ENCODE peak calls at places on chromosomes 13 and 19, in ten cellular contexts. W, Y, D, A, E, Q, P, T, B and O are unnamed samples.

GRCh38 chr19:57934820-57935665 is at the start of gene ZNF418:
- DNase-seq in W (peak), Y (peak), D (peak), A (peak), E (no peak), Q (peak), P (peak), T (no peak), B (peak), O (no peak)

GRCh38 chr19:3140667-3141038 is 4.8 kb downstream of the GNA15 start:
- DNase-seq in W (no peak), Y (no peak), D (no peak), A (no peak), E (no peak), Q (no peak), P (no peak), T (no peak), B (no peak), O (no peak)

GRCh38 chr13:38325426-38325825 is 24.2 kb upstream of the UFM1 start:
- DNase-seq in W (no peak), Y (no peak), D (no peak), A (no peak), E (no peak), Q (no peak), P (no peak), T (no peak), B (no peak), O (no peak)

GRCh38 chr13:105804561-105805190 is 730.8 kb downstream of the EFNB2 start:
- DNase-seq in W (no peak), Y (no peak), D (no peak), A (no peak), E (no peak), Q (no peak), P (no peak), T (no peak), B (no peak), O (no peak)

GRCh38 chr13:110634558-110634957 is 19.2 kb downstream of the NAXD start:
- DNase-seq in W (no peak), Y (no peak), D (no peak), A (no peak), E (no peak), Q (no peak), P (peak), T (no peak), B (no peak), O (no peak)

GRCh38 chr13:66574606-66575005 is 655.5 kb downstream of the PCDH9 start:
- DNase-seq in W (no peak), Y (no peak), D (no peak), A (no peak), E (no peak), Q (no peak), P (no peak), T (no peak), B (no peak), O (no peak)

GRCh38 chr13:58300224-58300623 is 668.7 kb downstream of the PCDH17 start:
- DNase-seq in W (no peak), Y (no peak), D (no peak), A (no peak), E (no peak), Q (no peak), P (no peak), T (no peak), B (no peak), O (no peak)

GRCh38 chr13:39105110-39105509 is 66.9 kb downstream of the NHLRC3 start:
- DNase-seq in W (no peak), Y (no peak), D (no peak), A (no peak), E (no peak), Q (no peak), P (no peak), T (no peak), B (no peak), O (peak)

GRCh38 chr19:28103916-28104315 is 1109.0 kb downstream of the UQCRFS1 start:
- DNase-seq in W (peak), Y (no peak), D (peak), A (no peak), E (no peak), Q (no peak), P (no peak), T (no peak), B (no peak), O (no peak)

GRCh38 chr13:99057310-99057975 is 79.6 kb upstream of the DOCK9 start:
- DNase-seq in W (no peak), Y (no peak), D (no peak), A (no peak), E (no peak), Q (no peak), P (no peak), T (no peak), B (no peak), O (no peak)

GRCh38 chr19:3403489-3404323 is 37.3 kb downstream of the NFIC start:
- DNase-seq in W (peak), Y (no peak), D (peak), A (peak), E (no peak), Q (no peak), P (peak), T (no peak), B (no peak), O (no peak)

GRCh38 chr19:19258589-19259338 is 14.3 kb downstream of the TM6SF2 start:
- DNase-seq in W (no peak), Y (no peak), D (no peak), A (no peak), E (no peak), Q (no peak), P (no peak), T (no peak), B (no peak), O (no peak)

GRCh38 chr19:39398297-39398864 is 7.2 kb downstream of the MED29 start:
- DNase-seq in W (no peak), Y (peak), D (no peak), A (peak), E (peak), Q (no peak), P (peak), T (peak), B (peak), O (no peak)

GRCh38 chr19:35830986-35831385 is 18.3 kb upstream of the PRODH2 start:
- DNase-seq in W (no peak), Y (no peak), D (no peak), A (no peak), E (no peak), Q (no peak), P (no peak), T (no peak), B (no peak), O (no peak)

GRCh38 chr19:38898788-38899446 is 501 bp downstream of the SIRT2 start:
- DNase-seq in W (peak), Y (no peak), D (no peak), A (no peak), E (no peak), Q (no peak), P (no peak), T (no peak), B (no peak), O (no peak)

GRCh38 chr19:43572172-43572588 is 3.1 kb downstream of the XRCC1 start:
- DNase-seq in W (no peak), Y (no peak), D (no peak), A (no peak), E (no peak), Q (no peak), P (no peak), T (no peak), B (no peak), O (no peak)

GRCh38 chr13:29791997-29792775 is 58.2 kb downstream of the UBL3 start:
- DNase-seq in W (no peak), Y (no peak), D (no peak), A (peak), E (no peak), Q (no peak), P (no peak), T (no peak), B (no peak), O (no peak)

GRCh38 chr19:39329948-39330347 is 5.9 kb downstream of the GMFG start:
- DNase-seq in W (no peak), Y (no peak), D (no peak), A (no peak), E (no peak), Q (no peak), P (no peak), T (no peak), B (no peak), O (no peak)

GRCh38 chr13:31970237-31970930 is 61.2 kb upstream of the FRY start:
- DNase-seq in W (no peak), Y (no peak), D (no peak), A (no peak), E (no peak), Q (no peak), P (no peak), T (no peak), B (no peak), O (no peak)